ENCODE peak calls at places on chromosomes 1 and 21, in nine cellular contexts. F is PC-9, P is cardiac muscle cell, M is AG04450, Z is HFF-Myc, K is DND-41, J is AG10803, T is keratinocyte, D is HepG2. G is an unnamed sample.

GRCh38 chr1:228540161-228540917 is 53.2 kb downstream of the RNF187 start:
- DNase-seq in F (no peak), P (no peak), D (no peak), K (no peak), T (no peak), M (no peak), J (no peak), Z (no peak), G (no peak)

GRCh38 chr1:39892611-39893595 is 8.8 kb downstream of the MYCL start:
- DNase-seq in T (peak), F (peak), K (no peak), Z (no peak), P (peak), J (peak), M (peak), D (peak), G (peak)

GRCh38 chr1:158020877-158021630 is 27.6 kb downstream of the KIRREL1 start:
- DNase-seq in T (no peak), M (no peak), D (no peak), Z (no peak), F (no peak), J (peak), K (no peak), P (no peak), G (no peak)

GRCh38 chr1:3293563-3294080 is 160.8 kb upstream of the ARHGEF16 start:
- DNase-seq in P (no peak), T (no peak), F (no peak), K (no peak), M (no peak), D (no peak), Z (no peak), J (no peak), G (no peak)

GRCh38 chr1:40880813-40881549 is 18.8 kb upstream of the CITED4 start:
- DNase-seq in Z (no peak), P (no peak), K (no peak), T (no peak), J (no peak), D (no peak), F (no peak), M (no peak), G (no peak)

GRCh38 chr1:197783510-197783948 is 8.2 kb upstream of the DENND1B start:
- DNase-seq in P (no peak), K (no peak), D (no peak), F (peak), M (no peak), Z (no peak), T (peak), J (peak), G (no peak)

GRCh38 chr1:151039527-151039926 is 3.1 kb downstream of the BNIPL start:
- DNase-seq in F (no peak), D (no peak), M (no peak), T (no peak), P (peak), J (no peak), Z (no peak), K (no peak), G (no peak)

GRCh38 chr1:36927826-36928225 is 106.5 kb downstream of the GRIK3 start:
- DNase-seq in Z (no peak), F (no peak), M (no peak), P (no peak), J (no peak), D (no peak), K (no peak), T (no peak), G (no peak)

GRCh38 chr1:202084791-202085681 is 37.7 kb upstream of the GPR37L1 start:
- DNase-seq in J (no peak), F (peak), Z (no peak), T (no peak), D (peak), M (no peak), K (no peak), P (no peak), G (no peak)

GRCh38 chr1:28887418-28887834 is 26.9 kb upstream of the EPB41 start:
- DNase-seq in Z (no peak), P (peak), F (peak), K (peak), J (no peak), T (no peak), M (no peak), D (no peak), G (no peak)

GRCh38 chr1:234933031-234933430 is 195.6 kb downstream of the TOMM20 start:
- DNase-seq in Z (no peak), T (peak), K (no peak), J (no peak), P (no peak), D (no peak), M (no peak), F (peak), G (no peak)

GRCh38 chr1:154420172-154420571 is 15.0 kb downstream of the IL6R start:
- DNase-seq in Z (peak), F (peak), K (no peak), T (no peak), M (no peak), D (peak), J (peak), P (no peak), G (peak)

GRCh38 chr1:14794136-14794768 is 195.8 kb downstream of the KAZN start:
- DNase-seq in P (no peak), J (peak), M (no peak), T (no peak), K (no peak), Z (no peak), F (no peak), D (no peak), G (peak)

GRCh38 chr1:192878249-192878648 is 69.4 kb downstream of the RGS2 start:
- DNase-seq in M (peak), K (no peak), D (no peak), T (no peak), Z (no peak), J (peak), P (no peak), F (no peak), G (peak)

GRCh38 chr1:12478612-12478985 is 139.4 kb downstream of the DHRS3 start:
- DNase-seq in P (no peak), T (no peak), K (peak), F (peak), J (no peak), D (no peak), Z (no peak), M (no peak), G (no peak)

GRCh38 chr1:204986181-204986580 is 56.8 kb upstream of the CNTN2 start:
- DNase-seq in F (no peak), J (no peak), Z (no peak), P (no peak), D (no peak), K (no peak), T (no peak), M (no peak), G (no peak)

GRCh38 chr1:192087334-192087733 is 70.9 kb upstream of the RGS18 start:
- DNase-seq in D (no peak), T (no peak), Z (no peak), K (no peak), P (no peak), M (no peak), J (no peak), F (no peak), G (no peak)

GRCh38 chr1:228079013-228079412 is 3.5 kb upstream of the ARF1 start:
- DNase-seq in F (no peak), K (no peak), Z (no peak), P (no peak), M (no peak), T (no peak), J (no peak), D (no peak), G (no peak)

GRCh38 chr1:241738710-241739109 is 86.6 kb downstream of the WDR64 start:
- DNase-seq in F (no peak), Z (no peak), T (no peak), P (peak), K (no peak), M (no peak), J (no peak), D (no peak), G (no peak)

GRCh38 chr1:195529881-195530280 is 1078.4 kb downstream of the KCNT2 start:
- DNase-seq in K (no peak), Z (no peak), J (no peak), P (no peak), T (no peak), F (no peak), D (no peak), M (no peak), G (no peak)

GRCh38 chr1:202101182-202101581 is 21.5 kb upstream of the GPR37L1 start:
- DNase-seq in J (no peak), M (no peak), P (no peak), Z (no peak), F (no peak), D (no peak), T (no peak), K (no peak), G (no peak)

GRCh38 chr1:173405758-173406344 is 71.3 kb upstream of the PRDX6 start:
- DNase-seq in D (no peak), T (no peak), K (no peak), P (no peak), Z (peak), M (no peak), J (peak), F (peak), G (no peak)

GRCh38 chr21:16794944-16795343 is 717.9 kb upstream of the CXADR start:
- DNase-seq in F (peak), M (peak), K (no peak), T (no peak), Z (peak), P (no peak), D (peak), J (peak), G (peak)

GRCh38 chr1:94092210-94092613 is 28.7 kb downstream of the ABCA4 start:
- DNase-seq in T (no peak), Z (no peak), F (no peak), J (peak), K (peak), M (no peak), P (no peak), D (no peak), G (peak)

GRCh38 chr1:27672750-27673112 is 739 bp upstream of the IFI6 start:
- DNase-seq in F (no peak), P (no peak), J (peak), T (no peak), K (no peak), Z (no peak), D (no peak), M (no peak), G (no peak)

GRCh38 chr1:200154069-200154767 is 126.7 kb downstream of the NR5A2 start:
- DNase-seq in J (no peak), Z (no peak), T (no peak), P (no peak), F (no peak), D (no peak), K (peak), M (no peak), G (no peak)

GRCh38 chr1:32703479-32704291 is 1.1 kb upstream of the SYNC start:
- DNase-seq in D (no peak), F (peak), J (peak), P (no peak), Z (peak), M (peak), K (no peak), T (peak), G (peak)

GRCh38 chr1:28915036-28915895 is 897 bp downstream of the EPB41 start:
- DNase-seq in D (peak), Z (no peak), T (no peak), P (peak), F (peak), M (no peak), K (peak), J (no peak), G (peak)

GRCh38 chr1:241817331-241817792 is 30.6 kb upstream of the EXO1 start:
- DNase-seq in T (no peak), M (peak), K (no peak), D (no peak), Z (no peak), J (peak), P (no peak), F (no peak), G (peak)

GRCh38 chr1:203323587-203323986 is 18.3 kb downstream of the BTG2 start:
- DNase-seq in K (no peak), F (no peak), D (no peak), J (peak), M (no peak), P (no peak), Z (no peak), T (no peak), G (no peak)

GRCh38 chr1:61873581-61873980 is 131.3 kb downstream of the PATJ start:
- DNase-seq in T (no peak), F (no peak), K (no peak), M (no peak), P (no peak), Z (no peak), D (no peak), J (no peak), G (no peak)

GRCh38 chr1:152086785-152087184 is 2.1 kb downstream of the TCHHL1 start:
- DNase-seq in J (no peak), T (no peak), Z (no peak), M (no peak), D (no peak), F (no peak), P (no peak), K (no peak), G (no peak)

GRCh38 chr1:183185941-183186490 is at the start of gene LAMC2:
- DNase-seq in J (no peak), Z (no peak), M (no peak), F (peak), T (peak), D (no peak), P (peak), K (no peak), G (peak)
- H3K4me3 ChIP-seq in J (no peak), Z (no peak), M (peak), F (peak), T (peak), D (no peak), P (peak), K (no peak), G (peak)

DNA sequence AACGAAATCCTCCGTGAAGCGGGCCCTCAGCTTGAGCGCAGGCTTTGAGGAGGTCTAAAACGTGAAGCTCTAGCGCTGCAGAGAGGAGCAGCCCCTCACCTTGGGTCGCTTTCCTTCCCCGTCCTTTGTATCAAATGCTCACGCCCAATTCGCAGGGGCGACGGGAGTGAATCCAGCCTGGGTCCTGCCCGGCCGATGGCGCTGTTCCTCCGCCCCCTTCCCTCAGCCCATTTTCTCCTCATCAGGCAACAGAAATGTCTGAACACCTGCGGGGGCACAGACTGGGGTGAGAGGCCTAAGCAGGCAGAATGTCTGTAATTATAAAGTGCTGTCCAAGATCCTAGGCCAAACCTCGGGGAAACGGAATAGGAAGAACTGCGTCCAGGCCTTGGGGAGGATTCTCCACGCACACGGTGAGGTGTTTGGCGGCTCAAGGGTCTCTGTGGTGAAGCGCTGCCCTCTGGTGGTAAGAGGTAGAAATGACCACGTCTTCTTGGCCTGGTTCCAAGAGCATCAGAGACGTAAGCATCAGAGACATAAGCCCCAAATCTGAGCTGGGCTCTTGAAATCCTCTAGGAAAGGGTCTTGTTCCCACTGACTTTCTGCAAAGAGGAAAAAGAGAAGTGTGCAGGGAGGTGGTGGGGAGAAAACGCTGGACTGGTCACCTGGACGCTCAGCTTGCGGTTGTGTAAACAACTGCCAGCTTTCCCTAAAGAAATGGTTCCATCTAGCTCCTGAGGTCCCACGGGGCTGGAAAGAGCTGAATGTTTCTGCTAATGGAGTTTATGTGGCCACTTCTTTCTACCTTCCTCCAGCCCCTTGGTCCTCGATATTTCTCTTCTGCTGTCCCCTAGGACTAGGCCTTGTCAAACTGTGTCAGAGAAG is 92.1 kb upstream of the CD53 start:
- DNase-seq in Z (peak), J (peak), F (peak), K (peak), M (peak), T (peak), D (peak), P (peak), G (peak)
- TF ChIP-seq CTCF in Z (peak), J (peak), F (peak), K (peak), M (peak), T (peak), D (peak), P (peak), G (peak)

DNA sequence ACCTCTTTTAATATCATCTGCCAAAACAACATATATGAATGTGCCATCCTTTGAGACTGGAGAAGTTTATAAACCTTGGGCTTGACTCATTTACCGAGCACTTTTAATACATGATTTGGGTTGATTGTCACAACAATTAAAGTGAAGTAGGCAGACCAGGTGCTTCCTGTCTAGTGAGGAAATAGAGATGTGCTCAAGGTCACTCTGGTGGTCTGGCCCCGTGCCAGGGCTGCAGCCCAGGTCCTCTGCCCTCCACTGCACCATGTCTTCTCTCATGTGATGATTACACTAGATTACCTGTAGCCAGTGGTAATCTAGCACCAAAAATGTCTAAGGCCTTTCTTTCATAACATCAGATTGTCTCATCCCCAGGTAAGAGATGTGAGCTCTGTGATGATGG is 61.8 kb upstream of the LAMC2 start:
- DNase-seq in F (no peak), K (no peak), Z (no peak), T (no peak), M (no peak), J (no peak), D (no peak), P (no peak), G (no peak)
- H3K4me3 ChIP-seq in F (no peak), K (no peak), Z (no peak), T (no peak), M (no peak), J (no peak), D (no peak), P (no peak), G (no peak)

GRCh38 chr1:109705411-109705810 is 6.6 kb upstream of the GSTM5 start:
- DNase-seq in M (no peak), T (no peak), F (peak), P (no peak), J (no peak), Z (no peak), K (no peak), D (no peak), G (no peak)

GRCh38 chr1:109704173-109704572 is 7.9 kb upstream of the GSTM5 start:
- DNase-seq in F (no peak), D (peak), P (no peak), J (no peak), M (no peak), Z (no peak), T (no peak), K (no peak), G (no peak)
- TF ChIP-seq CTCF in F (no peak), D (peak), P (no peak), J (no peak), M (no peak), Z (no peak), T (no peak), K (no peak), G (no peak)